ENCODE peak calls at places on chromosomes 5 and 9, in four cellular contexts. T is OCI-LY7, I is cardiac muscle cell, M is heart right ventricle. R is an unnamed sample.

GRCh38 chr5:122756263-122756911 is 18.5 kb upstream of the SNX2 start:
- DNase-seq in T (peak; percentile 13), I (peak; percentile 91), M (no peak), R (peak; percentile 94)

GRCh38 chr9:19785230-19785629 is 3.6 kb downstream of the SLC24A2 start:
- DNase-seq in T (no peak), I (no peak), M (no peak), R (no peak)

GRCh38 chr5:69502375-69503143 is 10.0 kb downstream of the OCLN start:
- DNase-seq in T (no peak), I (peak; percentile 48), M (no peak), R (peak; percentile 33)

GRCh38 chr5:141503699-141504098 is 14.8 kb downstream of the PCDHGC5 start:
- DNase-seq in T (no peak), I (no peak), M (no peak), R (no peak)

GRCh38 chr5:32278403-32278802 is 34.3 kb downstream of the MTMR12 start:
- DNase-seq in T (no peak), I (peak; percentile 84), M (no peak), R (peak; percentile 79)

GRCh38 chr9:108973876-108974275 is 39.4 kb downstream of the CTNNAL1 start:
- DNase-seq in T (no peak), I (no peak), M (no peak), R (no peak)

GRCh38 chr9:82021198-82021597 is 32.6 kb downstream of the SPATA31D1 start:
- DNase-seq in T (no peak), I (peak; percentile 62), M (no peak), R (peak; percentile 67)

GRCh38 chr5:137856916-137857862 is 10.5 kb upstream of the MYOT start:
- DNase-seq in T (no peak), I (no peak), M (no peak), R (no peak)

GRCh38 chr5:56142620-56143431 is 90.3 kb downstream of the ANKRD55 start:
- DNase-seq in T (no peak), I (no peak), M (no peak), R (no peak)

GRCh38 chr5:68839019-68839552 is 254.7 kb upstream of the SLC30A5 start:
- DNase-seq in T (no peak), I (peak; percentile 16), M (no peak), R (no peak)

GRCh38 chr5:21680196-21680595 is 1172.9 kb downstream of the CDH12 start:
- DNase-seq in T (no peak), I (peak; percentile 85), M (no peak), R (peak; percentile 65)

GRCh38 chr9:105116047-105116868 is 128.2 kb upstream of the SLC44A1 start:
- DNase-seq in T (no peak), I (no peak), M (no peak), R (no peak)

GRCh38 chr9:78262655-78263054 is 26.8 kb downstream of the CEP78 start:
- DNase-seq in T (no peak), I (no peak), M (no peak), R (no peak)

GRCh38 chr5:140998921-140999410 is 32.7 kb downstream of the PCDHAC2 start:
- DNase-seq in T (no peak), I (no peak), M (no peak), R (no peak)

GRCh38 chr9:114372971-114373591 is 14.7 kb downstream of the AKNA start:
- DNase-seq in T (peak; percentile 99), I (peak; percentile 23), M (peak; percentile 51), R (no peak)

GRCh38 chr5:73374520-73375235 is 73.9 kb downstream of the FOXD1 start:
- DNase-seq in T (no peak), I (peak; percentile 45), M (no peak), R (peak; percentile 51)

GRCh38 chr5:173479711-173480110 is 136.7 kb downstream of the BOD1 start:
- DNase-seq in T (no peak), I (no peak), M (no peak), R (no peak)

GRCh38 chr5:3347741-3348140 is 247.9 kb upstream of the IRX1 start:
- DNase-seq in T (no peak), I (no peak), M (no peak), R (no peak)

GRCh38 chr5:133071983-133072531 is 20.2 kb downstream of the HSPA4 start:
- DNase-seq in T (no peak), I (no peak), M (no peak), R (no peak)

GRCh38 chr9:1709347-1709746 is 305.8 kb upstream of the SMARCA2 start:
- DNase-seq in T (peak; percentile 11), I (no peak), M (no peak), R (peak; percentile 9)

GRCh38 chr9:38677660-38678303 is 42.2 kb downstream of the FAM240B start:
- DNase-seq in T (no peak), I (peak; percentile 29), M (peak; percentile 67), R (no peak)

GRCh38 chr9:71897573-71897972 is 13.4 kb downstream of the ABHD17B start:
- DNase-seq in T (peak; percentile 81), I (no peak), M (no peak), R (no peak)

GRCh38 chr9:1042466-1042865 is 7.7 kb upstream of the DMRT2 start:
- DNase-seq in T (no peak), I (peak; percentile 23), M (no peak), R (no peak)

GRCh38 chr5:16090270-16090669 is 89.3 kb downstream of the MARCHF11 start:
- DNase-seq in T (no peak), I (no peak), M (no peak), R (no peak)

GRCh38 chr5:58459276-58459859 is 518 bp downstream of the PLK2 start:
- DNase-seq in T (no peak), I (peak; percentile 57), M (no peak), R (peak; percentile 67)

GRCh38 chr5:132905938-132906337 is 32.5 kb downstream of the LEAP2 start:
- DNase-seq in T (peak; percentile 15), I (peak; percentile 54), M (no peak), R (peak; percentile 54)

GRCh38 chr5:136058031-136058971 is 29.5 kb downstream of the TGFBI start:
- DNase-seq in T (no peak), I (peak; percentile 99), M (peak; percentile 69), R (peak; percentile 98)

GRCh38 chr5:118447350-118447749 is 541.0 kb downstream of the DTWD2 start:
- DNase-seq in T (no peak), I (no peak), M (no peak), R (no peak)

GRCh38 chr9:818958-819357 is 22.5 kb upstream of the DMRT1 start:
- DNase-seq in T (no peak), I (peak; percentile 39), M (no peak), R (no peak)

GRCh38 chr9:127308559-127309429 is 44.2 kb downstream of the GARNL3 start:
- DNase-seq in T (no peak), I (peak; percentile 75), M (no peak), R (peak; percentile 66)

GRCh38 chr9:131278421-131279111 is 2.3 kb upstream of the FAM78A start:
- DNase-seq in T (no peak), I (no peak), M (no peak), R (no peak)

GRCh38 chr9:69645488-69645887 is 26.7 kb downstream of the APBA1 start:
- DNase-seq in T (no peak), I (no peak), M (no peak), R (no peak)

GRCh38 chr5:147561435-147561834 is 51.6 kb upstream of the DPYSL3 start:
- DNase-seq in T (no peak), I (no peak), M (no peak), R (no peak)
- H3K4me3 ChIP-seq in T (no peak overlapping the region), I (no peak overlapping the region), M (no peak overlapping the region), R (no peak overlapping the region)

DNA sequence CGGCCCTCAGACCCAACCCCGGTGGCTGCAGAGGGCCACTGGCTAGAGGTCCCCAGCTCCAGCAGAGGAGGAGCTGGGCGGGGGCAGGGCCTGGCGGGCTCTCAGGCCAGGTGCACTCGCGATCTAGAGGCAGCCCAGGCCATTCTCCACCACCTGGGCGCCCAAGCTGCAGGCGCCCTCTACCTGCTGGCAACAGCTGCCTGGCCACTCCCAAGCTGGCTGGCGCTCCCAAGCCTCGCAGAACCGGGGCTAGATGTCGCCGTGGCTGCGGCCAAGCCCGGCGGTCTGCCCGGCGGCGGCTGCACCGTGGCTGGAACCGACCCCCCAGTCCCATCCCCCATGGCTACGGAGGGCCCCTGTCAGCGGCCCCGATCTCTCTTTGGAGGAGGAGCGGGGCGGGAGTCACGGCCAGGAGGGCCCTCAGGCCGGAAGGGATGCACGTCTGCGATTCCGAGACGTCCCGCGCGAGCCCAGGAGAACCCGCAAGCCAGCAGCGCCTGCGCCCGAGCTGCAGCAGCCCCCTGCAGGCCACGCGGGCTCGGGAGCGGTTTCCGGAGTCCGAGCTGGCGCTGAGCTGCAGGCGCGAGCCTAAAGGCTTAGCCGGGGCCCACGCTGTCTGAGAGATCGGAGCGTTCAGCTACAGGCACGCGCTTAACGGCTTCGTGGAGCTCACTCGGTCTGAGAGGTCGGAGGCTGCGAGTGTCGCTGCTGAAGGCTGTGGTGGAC is 44.3 kb upstream of the BICD2 start:
- DNase-seq in T (peak; percentile 35), I (peak; percentile 83), M (peak; percentile 53), R (peak; percentile 78)
- TF ChIP-seq CTCF in T (peak; percentile 54), I (peak; percentile 38), M (peak; percentile 24), R (peak; percentile 38)

GRCh38 chr9:137168907-137169763 is 716 bp downstream of the LRRC26 start:
- DNase-seq in T (no peak), I (peak; percentile 45), M (no peak), R (peak; percentile 24)
- H3K4me3 ChIP-seq in T (peak overlapping the region; percentile 26), I (peak overlapping the region; percentile 28), M (peak overlapping the region; percentile 46), R (no peak overlapping the region)

GRCh38 chr5:41637869-41638268 is 127.5 kb upstream of the PLCXD3 start:
- DNase-seq in T (peak; percentile 3), I (no peak), M (no peak), R (peak; percentile 8)
- TF ChIP-seq CTCF in T (peak; percentile 62), I (peak; percentile 17), M (no peak), R (peak; percentile 31)